ENCODE peak calls at places on chromosome 9, in six cellular contexts. J is tibial artery, K is AG04450, O is tibial nerve, V is transverse colon, G is astrocyte. M is an unnamed sample.

GRCh38 chr9:38328765-38329164 is 63.7 kb upstream of the ALDH1B1 start:
- DNase-seq in J (no peak), G (no peak), O (no peak), V (no peak), K (no peak), M (no peak)

GRCh38 chr9:90985631-90986030 is 184.0 kb downstream of the SYK start:
- DNase-seq in K (no peak), J (no peak), G (no peak), O (no peak), V (no peak), M (no peak)

GRCh38 chr9:120872775-120873502 is 4.0 kb downstream of the PHF19 start:
- DNase-seq in O (no peak), G (no peak), K (no peak), J (no peak), V (no peak), M (no peak)

GRCh38 chr9:26264709-26265601 is 586.7 kb upstream of the TUSC1 start:
- DNase-seq in K (peak; percentile 38), J (no peak), O (no peak), V (no peak), G (peak; percentile 97), M (no peak)

GRCh38 chr9:135209136-135209535 is 121.7 kb downstream of the OLFM1 start:
- DNase-seq in V (no peak), J (no peak), K (no peak), O (no peak), G (no peak), M (no peak)

GRCh38 chr9:754150-754931 is 87.2 kb upstream of the DMRT1 start:
- DNase-seq in V (no peak), J (no peak), G (no peak), O (no peak), K (no peak), M (peak; percentile 55)

GRCh38 chr9:121455527-121456239 is 44.0 kb downstream of the GGTA1 start:
- DNase-seq in J (no peak), O (no peak), K (no peak), G (no peak), V (no peak), M (no peak)

GRCh38 chr9:106697799-106698591 is 165.0 kb upstream of the ZNF462 start:
- DNase-seq in V (peak; percentile 39), O (peak; percentile 32), J (peak; percentile 37), G (peak; percentile 71), K (no peak), M (peak; percentile 85)

GRCh38 chr9:15510789-15511575 is at the start of gene PSIP1:
- DNase-seq in G (peak; percentile 69), V (peak; percentile 83), J (peak; percentile 58), K (peak; percentile 65), O (peak; percentile 64), M (peak; percentile 82)

GRCh38 chr9:124934290-124934689 is 6.6 kb downstream of the GOLGA1 start:
- DNase-seq in K (peak; percentile 29), V (no peak), O (no peak), J (no peak), G (peak; percentile 13), M (no peak)

GRCh38 chr9:29826421-29826820 is 2253.1 kb upstream of the C9orf72 start:
- DNase-seq in O (no peak), V (no peak), J (no peak), G (no peak), K (no peak), M (no peak)

GRCh38 chr9:29816954-29817703 is 2243.8 kb upstream of the C9orf72 start:
- DNase-seq in O (no peak), J (no peak), K (no peak), V (no peak), G (no peak), M (no peak)

DNA sequence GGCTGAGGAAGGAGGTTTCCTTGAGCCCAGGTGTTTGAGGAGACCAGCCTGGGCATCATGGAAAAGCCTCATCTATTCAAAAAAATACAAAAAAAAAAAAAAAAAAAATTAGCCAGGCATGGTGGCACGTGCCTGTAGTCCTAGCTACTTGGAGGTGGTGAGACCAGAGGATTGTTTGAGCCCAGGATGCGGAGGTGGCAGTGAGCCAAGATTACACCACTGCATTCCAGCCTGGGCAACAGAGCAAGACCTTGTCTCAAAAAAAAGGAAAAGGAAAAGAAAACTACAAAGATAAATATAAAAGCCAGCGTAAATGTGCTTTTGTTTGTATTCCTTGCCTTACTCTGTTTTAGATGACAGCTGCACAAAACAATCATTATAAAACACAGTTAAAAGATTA is 2249.2 kb upstream of the C9orf72 start:
- DNase-seq in J (no peak), V (no peak), K (no peak), O (no peak), G (no peak), M (no peak)
- H3K9me3 ChIP-seq in J (no peaks in the 10 kb centered on the region), V (peaks cover 6% of the 10 kb centered on the region), K (peaks cover 7% of the 10 kb centered on the region), O (no peaks in the 10 kb centered on the region), G (no peaks in the 10 kb centered on the region), M (no peaks in the 10 kb centered on the region)

GRCh38 chr9:65411336-65411735 is 126.3 kb upstream of the FOXD4L5 start:
- DNase-seq in V (no peak), J (no peak), G (no peak), K (no peak), O (no peak), M (no peak)
- H3K9me3 ChIP-seq in V (no peaks in the 10 kb centered on the region), J (no peaks in the 10 kb centered on the region), G (peaks cover 5% of the 10 kb centered on the region), K (peaks cover 65% of the 10 kb centered on the region), O (no peaks in the 10 kb centered on the region), M (no peaks in the 10 kb centered on the region)

GRCh38 chr9:40926404-40927259 is 201.8 kb downstream of the FOXD4L6 start:
- DNase-seq in O (no peak), G (no peak), J (no peak), V (no peak), K (no peak), M (peak; percentile 43)

GRCh38 chr9:40927260-40927631 is 201.2 kb downstream of the FOXD4L6 start:
- DNase-seq in J (no peak), O (no peak), K (no peak), V (no peak), G (no peak), M (peak; percentile 47)

GRCh38 chr9:40927851-40928802 is 200.4 kb downstream of the FOXD4L6 start:
- DNase-seq in G (no peak), O (no peak), V (no peak), K (no peak), J (no peak), M (peak; percentile 53)

DNA sequence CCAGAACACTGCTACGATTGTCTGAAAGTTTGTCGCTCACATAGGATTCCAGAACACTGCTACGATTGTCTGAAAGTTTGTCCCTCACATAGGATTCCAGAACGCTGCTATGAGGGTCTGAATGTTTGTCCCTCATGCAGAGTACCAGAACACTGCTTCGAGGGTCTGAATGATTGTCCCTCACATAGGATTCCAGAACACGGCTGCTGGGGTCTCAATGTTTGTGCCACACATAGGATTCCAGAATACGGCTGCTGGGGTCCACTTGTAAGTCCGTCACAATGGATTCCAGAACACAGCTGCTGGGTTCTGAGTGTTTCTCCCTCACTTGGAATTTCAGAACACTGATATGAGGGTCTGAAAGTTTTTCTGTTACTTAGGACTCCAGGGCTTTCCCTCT is 203.3 kb downstream of the FOXD4L6 start:
- DNase-seq in O (no peak), J (no peak), G (no peak), K (no peak), V (no peak), M (peak; percentile 59)
- H3K9me3 ChIP-seq in O (peaks cover 63% of the 10 kb centered on the region), J (peaks cover 51% of the 10 kb centered on the region), G (peaks cover 40% of the 10 kb centered on the region), K (peaks cover 30% of the 10 kb centered on the region), V (peaks cover 41% of the 10 kb centered on the region), M (peaks cover 7% of the 10 kb centered on the region)

DNA sequence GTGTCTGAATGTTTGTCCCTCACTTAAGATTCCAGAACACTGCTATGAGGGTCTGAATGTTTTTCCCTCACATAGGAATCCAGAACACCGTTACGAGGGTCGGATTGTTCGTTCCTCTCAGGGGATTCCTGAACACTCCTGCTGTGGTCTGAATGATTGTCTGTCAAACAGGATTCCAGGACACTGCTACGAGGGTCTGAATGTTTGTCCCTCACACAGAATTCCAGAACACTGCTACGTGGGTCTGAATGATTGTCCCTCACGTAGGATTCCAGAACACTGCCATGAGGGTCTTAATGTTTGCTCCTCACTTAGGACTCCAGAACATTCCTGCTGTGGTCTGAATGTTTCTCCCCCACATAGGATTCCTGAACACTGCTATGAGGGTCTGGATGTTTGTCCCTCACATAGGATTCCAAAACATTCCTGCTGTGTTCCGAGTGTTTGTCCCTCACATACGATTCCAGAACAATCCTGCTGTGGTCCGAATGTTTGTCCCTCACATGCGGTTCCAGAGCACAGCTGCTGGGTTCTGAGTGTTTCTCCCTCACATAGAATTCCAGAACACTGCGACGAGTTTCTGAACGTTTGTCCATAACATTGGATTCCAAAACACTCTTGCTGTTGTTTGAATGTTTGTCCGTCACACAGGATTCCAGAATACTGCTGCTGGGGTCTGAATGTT is 199.5 kb downstream of the FOXD4L6 start:
- DNase-seq in J (no peak), G (no peak), O (no peak), V (no peak), K (no peak), M (peak; percentile 49)
- H3K9me3 ChIP-seq in J (peaks cover 51% of the 10 kb centered on the region), G (peaks cover 41% of the 10 kb centered on the region), O (peaks cover 76% of the 10 kb centered on the region), V (peaks cover 41% of the 10 kb centered on the region), K (peaks cover 38% of the 10 kb centered on the region), M (peaks cover 67% of the 10 kb centered on the region)

M was measured in right atrium auricular region.